ENCODE peak calls at places on chromosomes 4 and X, in four cellular contexts. One of them, this sample, is unnamed.

GRCh38 chr4:152968806-152969394 is 32.8 kb downstream of the FHDC1 start:
- DNase-seq in colonic mucosa: no peak
- DNase-seq in transverse colon: no peak
- DNase-seq in PC-9: peak; percentile 45
- DNase-seq in this sample: peak; percentile 1

GRCh38 chr4:15109583-15109982 is 107.3 kb downstream of the CPEB2 start:
- DNase-seq in colonic mucosa: no peak
- DNase-seq in transverse colon: no peak
- DNase-seq in PC-9: no peak
- DNase-seq in this sample: no peak

GRCh38 chrX:102988517-102988916 is 51.4 kb downstream of the RAB40AL start:
- DNase-seq in colonic mucosa: no peak
- DNase-seq in transverse colon: no peak
- DNase-seq in PC-9: no peak
- DNase-seq in this sample: no peak

GRCh38 chrX:24444645-24445044 is 20.4 kb upstream of the PDK3 start:
- DNase-seq in colonic mucosa: no peak
- DNase-seq in transverse colon: no peak
- DNase-seq in PC-9: no peak
- DNase-seq in this sample: no peak

GRCh38 chr4:152501846-152502536 is 33.9 kb downstream of the FBXW7 start:
- DNase-seq in colonic mucosa: no peak
- DNase-seq in transverse colon: no peak
- DNase-seq in PC-9: no peak
- DNase-seq in this sample: no peak

GRCh38 chr4:87499415-87500106 is 29.6 kb downstream of the SPARCL1 start:
- DNase-seq in colonic mucosa: no peak
- DNase-seq in transverse colon: no peak
- DNase-seq in PC-9: no peak
- DNase-seq in this sample: peak; percentile 61

GRCh38 chr4:41207330-41207831 is 7.0 kb downstream of the APBB2 start:
- DNase-seq in colonic mucosa: no peak
- DNase-seq in transverse colon: no peak
- DNase-seq in PC-9: no peak
- DNase-seq in this sample: no peak

GRCh38 chrX:12411831-12412230 is 273.6 kb downstream of the FRMPD4 start:
- DNase-seq in colonic mucosa: no peak
- DNase-seq in transverse colon: no peak
- DNase-seq in PC-9: no peak
- DNase-seq in this sample: no peak

GRCh38 chr4:145034727-145035211 is 63.2 kb downstream of the ANAPC10 start:
- DNase-seq in colonic mucosa: no peak
- DNase-seq in transverse colon: no peak
- DNase-seq in PC-9: no peak
- DNase-seq in this sample: no peak

GRCh38 chr4:21790437-21791029 is 158.0 kb downstream of the KCNIP4 start:
- DNase-seq in colonic mucosa: no peak
- DNase-seq in transverse colon: no peak
- DNase-seq in PC-9: no peak
- DNase-seq in this sample: peak; percentile 3

GRCh38 chr4:106245176-106245575 is 70.8 kb downstream of the TBCK start:
- DNase-seq in colonic mucosa: no peak
- DNase-seq in transverse colon: no peak
- DNase-seq in PC-9: peak; percentile 7
- DNase-seq in this sample: peak; percentile 50

GRCh38 chr4:139144911-139145551 is 32.0 kb downstream of the ELF2 start:
- DNase-seq in colonic mucosa: peak; percentile 36
- DNase-seq in transverse colon: peak; percentile 29
- DNase-seq in PC-9: peak; percentile 12
- DNase-seq in this sample: no peak

GRCh38 chr4:70902577-70903281 is 560 bp downstream of the MOB1B start:
- DNase-seq in colonic mucosa: peak; percentile 34
- DNase-seq in transverse colon: no peak
- DNase-seq in PC-9: no peak
- DNase-seq in this sample: no peak

GRCh38 chr4:121952290-121952689 is 430 bp upstream of the TRPC3 start:
- DNase-seq in colonic mucosa: no peak
- DNase-seq in transverse colon: no peak
- DNase-seq in PC-9: no peak
- DNase-seq in this sample: no peak
- H3K4me3 ChIP-seq in colonic mucosa: peak overlapping the region; percentile 59
- H3K4me3 ChIP-seq in transverse colon: peak overlapping the region; percentile 45
- H3K4me3 ChIP-seq in PC-9: no peak overlapping the region
- H3K4me3 ChIP-seq in this sample: no peak overlapping the region

GRCh38 chrX:44343412-44343942 is at the start of gene EFHC2:
- DNase-seq in colonic mucosa: no peak
- DNase-seq in transverse colon: peak; percentile 28
- DNase-seq in PC-9: peak; percentile 27
- DNase-seq in this sample: no peak
- TF ChIP-seq CTCF in colonic mucosa: no peak
- TF ChIP-seq CTCF in transverse colon: no peak
- TF ChIP-seq CTCF in PC-9: no peak
- TF ChIP-seq CTCF in this sample: no peak

GRCh38 chrX:68650491-68650890 is 3.0 kb downstream of the STARD8 start:
- DNase-seq in colonic mucosa: no peak
- DNase-seq in transverse colon: no peak
- DNase-seq in PC-9: no peak
- DNase-seq in this sample: no peak

GRCh38 chrX:68647156-68647957 is at the start of gene STARD8:
- DNase-seq in colonic mucosa: no peak
- DNase-seq in transverse colon: no peak
- DNase-seq in PC-9: peak; percentile 50
- DNase-seq in this sample: no peak

GRCh38 chrX:68652327-68652930 is 5.0 kb downstream of the STARD8 start:
- DNase-seq in colonic mucosa: no peak
- DNase-seq in transverse colon: no peak
- DNase-seq in PC-9: no peak
- DNase-seq in this sample: no peak

GRCh38 chrX:68646421-68646820 is 1.0 kb upstream of the STARD8 start:
- DNase-seq in colonic mucosa: no peak
- DNase-seq in transverse colon: no peak
- DNase-seq in PC-9: no peak
- DNase-seq in this sample: no peak

DNA sequence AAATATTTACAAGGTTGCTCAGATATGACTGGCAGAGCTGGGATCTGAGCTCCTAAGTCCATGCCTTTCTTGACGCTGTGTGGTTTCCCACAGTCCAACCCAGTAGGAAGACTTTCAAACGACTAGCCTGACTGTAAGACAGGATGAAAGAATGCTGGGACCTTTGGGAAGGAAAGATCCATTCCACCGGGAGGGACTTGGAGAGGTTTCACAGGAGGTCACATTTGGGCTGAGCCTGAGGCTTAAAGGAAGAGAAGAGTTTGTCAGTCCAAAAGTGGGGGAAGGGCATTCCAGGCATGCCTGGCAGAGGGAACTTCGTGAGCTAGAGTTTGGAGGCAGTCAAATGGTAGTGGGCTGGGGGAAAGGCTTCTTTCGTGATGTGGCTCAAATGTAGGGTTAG is 1.5 kb downstream of the STARD8 start:
- DNase-seq in colonic mucosa: no peak
- DNase-seq in transverse colon: no peak
- DNase-seq in PC-9: no peak
- DNase-seq in this sample: no peak
- H3K4me3 ChIP-seq in colonic mucosa: no peak overlapping the region
- H3K4me3 ChIP-seq in transverse colon: no peak overlapping the region
- H3K4me3 ChIP-seq in PC-9: no peak overlapping the region
- H3K4me3 ChIP-seq in this sample: no peak overlapping the region

GRCh38 chr4:62194342-62194741 is 994.2 kb downstream of the ADGRL3 start:
- DNase-seq in colonic mucosa: no peak
- DNase-seq in transverse colon: no peak
- DNase-seq in PC-9: no peak
- DNase-seq in this sample: no peak

GRCh38 chr4:62193726-62194125 is 993.6 kb downstream of the ADGRL3 start:
- DNase-seq in colonic mucosa: no peak
- DNase-seq in transverse colon: no peak
- DNase-seq in PC-9: no peak
- DNase-seq in this sample: no peak

GRCh38 chr4:62196338-62196737 is 996.2 kb downstream of the ADGRL3 start:
- DNase-seq in colonic mucosa: no peak
- DNase-seq in transverse colon: no peak
- DNase-seq in PC-9: no peak
- DNase-seq in this sample: no peak

GRCh38 chr4:62191446-62191845 is 991.3 kb downstream of the ADGRL3 start:
- DNase-seq in colonic mucosa: no peak
- DNase-seq in transverse colon: no peak
- DNase-seq in PC-9: no peak
- DNase-seq in this sample: peak; percentile 7
- TF ChIP-seq CTCF in colonic mucosa: no peak
- TF ChIP-seq CTCF in transverse colon: no peak
- TF ChIP-seq CTCF in PC-9: no peak
- TF ChIP-seq CTCF in this sample: no peak

This sample was measured in LNCaP clone FGC.